ENCODE peak calls at places on chromosomes 6 and 20, in seven cellular contexts. V is PC-9, Q is fibroblast of lung, R is fibroblast of the aortic adventitia, D is heart left ventricle, S is tibial artery, I is fibroblast of mammary gland. X is an unnamed sample.

GRCh38 chr6:25660512-25660911 is 8.5 kb downstream of the SCGN start:
- DNase-seq in R (no peak), Q (peak), D (no peak), V (peak), S (no peak), I (peak), X (no peak)

GRCh38 chr20:35302421-35303335 is 10.5 kb upstream of the FAM83C start:
- DNase-seq in R (no peak), Q (peak), D (no peak), I (peak), S (no peak), V (no peak), X (no peak)

GRCh38 chr6:222468-222867 is 69.8 kb upstream of the DUSP22 start:
- DNase-seq in S (no peak), R (no peak), I (no peak), D (no peak), V (no peak), Q (no peak), X (no peak)

GRCh38 chr6:135503703-135504475 is 6.3 kb upstream of the AHI1 start:
- DNase-seq in Q (no peak), V (no peak), S (no peak), D (no peak), I (no peak), R (no peak), X (no peak)

GRCh38 chr20:59752101-59752586 is 147.8 kb downstream of the PHACTR3 start:
- DNase-seq in D (peak), I (no peak), R (no peak), S (no peak), Q (no peak), V (no peak), X (no peak)

GRCh38 chr6:5259428-5259827 is 1.3 kb downstream of the LYRM4 start:
- DNase-seq in S (no peak), R (no peak), D (no peak), Q (no peak), V (no peak), I (no peak), X (no peak)

GRCh38 chr6:169391473-169392071 is 137.9 kb upstream of the THBS2 start:
- DNase-seq in V (no peak), D (no peak), R (no peak), Q (peak), I (peak), S (no peak), X (no peak)

GRCh38 chr6:87393026-87393622 is 14.6 kb upstream of the CFAP206 start:
- DNase-seq in V (peak), Q (peak), R (peak), I (peak), D (no peak), S (no peak), X (no peak)

GRCh38 chr20:11229772-11230171 is 556.0 kb upstream of the JAG1 start:
- DNase-seq in I (peak), D (peak), V (peak), R (peak), Q (peak), S (peak), X (peak)

GRCh38 chr20:25369529-25369928 is 21.1 kb downstream of the ABHD12 start:
- DNase-seq in I (peak), Q (no peak), R (no peak), V (no peak), D (no peak), S (no peak), X (no peak)

GRCh38 chr20:63150911-63151531 is 64.9 kb downstream of the YTHDF1 start:
- DNase-seq in R (no peak), D (no peak), S (no peak), V (no peak), I (no peak), Q (no peak), X (no peak)

GRCh38 chr6:42045538-42046460 is 4.5 kb upstream of the TAF8 start:
- DNase-seq in Q (peak), R (peak), I (peak), S (peak), D (peak), V (peak), X (no peak)

GRCh38 chr6:34391711-34392496 is 565 bp downstream of the NUDT3 start:
- DNase-seq in I (peak), R (peak), D (peak), Q (peak), V (peak), S (peak), X (no peak)

GRCh38 chr20:47907031-47907670 is 121.9 kb upstream of the SULF2 start:
- DNase-seq in R (no peak), I (no peak), V (no peak), Q (no peak), D (no peak), S (no peak), X (no peak)

GRCh38 chr6:38262041-38262440 is 377.7 kb downstream of the BTBD9 start:
- DNase-seq in D (no peak), S (no peak), V (peak), R (peak), Q (peak), I (peak), X (peak)

GRCh38 chr6:147806697-147807096 is 298.2 kb downstream of the SAMD5 start:
- DNase-seq in I (peak), S (no peak), D (no peak), V (no peak), Q (no peak), R (no peak), X (no peak)

GRCh38 chr20:7728373-7728772 is 211.9 kb downstream of the HAO1 start:
- DNase-seq in I (peak), S (no peak), R (peak), V (no peak), D (no peak), Q (no peak), X (no peak)

GRCh38 chr6:10368841-10369240 is 46.0 kb downstream of the TFAP2A start:
- DNase-seq in V (no peak), R (no peak), Q (no peak), S (no peak), I (no peak), D (no peak), X (no peak)

GRCh38 chr20:44092551-44093248 is 94.3 kb downstream of the JPH2 start:
- DNase-seq in D (no peak), I (peak), V (peak), R (peak), S (no peak), Q (peak), X (no peak)

GRCh38 chr20:35279040-35279439 is 1.1 kb upstream of the MMP24OS start:
- DNase-seq in Q (no peak), I (no peak), V (peak), S (no peak), D (no peak), R (no peak), X (no peak)

GRCh38 chr20:50153500-50154377 is at the start of gene PEDS1:
- DNase-seq in R (peak), V (peak), S (peak), I (peak), Q (peak), D (peak), X (no peak)

GRCh38 chr6:106450645-106451044 is 90.1 kb downstream of the CRYBG1 start:
- DNase-seq in R (no peak), I (peak), S (no peak), Q (peak), V (no peak), D (no peak), X (no peak)

GRCh38 chr20:13510837-13511488 is 127.8 kb downstream of the TASP1 start:
- DNase-seq in I (peak), V (no peak), S (peak), R (peak), Q (no peak), D (no peak), X (no peak)

GRCh38 chr20:52410182-52410647 is 218.6 kb upstream of the ZFP64 start:
- DNase-seq in D (no peak), Q (peak), V (no peak), S (no peak), I (peak), R (peak), X (no peak)

GRCh38 chr6:150058231-150058792 is 10.6 kb downstream of the ULBP3 start:
- DNase-seq in R (no peak), D (no peak), S (no peak), I (no peak), Q (no peak), V (no peak), X (no peak)

GRCh38 chr6:31592396-31592771 is 422 bp downstream of the NCR3 start:
- DNase-seq in S (no peak), D (no peak), R (no peak), Q (no peak), I (no peak), V (no peak), X (no peak)

GRCh38 chr6:63573899-63574553 is 1.7 kb downstream of the LOC128125822 start:
- DNase-seq in S (no peak), I (peak), Q (peak), D (no peak), R (peak), V (peak), X (no peak)

GRCh38 chr20:60559462-60559861 is 601.2 kb downstream of the CDH26 start:
- DNase-seq in V (no peak), S (no peak), R (no peak), D (no peak), Q (no peak), I (no peak), X (no peak)

GRCh38 chr6:39417440-39417839 is 94.9 kb upstream of the KCNK16 start:
- DNase-seq in R (no peak), S (no peak), Q (no peak), D (no peak), V (no peak), I (no peak), X (no peak)

GRCh38 chr6:15132854-15133670 is 112.8 kb upstream of the JARID2 start:
- DNase-seq in V (peak), R (peak), S (no peak), D (no peak), Q (peak), I (peak), X (peak)

GRCh38 chr6:108027594-108027993 is 46.9 kb downstream of the OSTM1 start:
- DNase-seq in V (peak), R (peak), D (no peak), S (no peak), I (peak), Q (peak), X (no peak)

GRCh38 chr6:106540907-106541306 is 88.4 kb downstream of the RTN4IP1 start:
- DNase-seq in Q (peak), I (peak), S (no peak), D (no peak), R (peak), V (no peak), X (no peak)

GRCh38 chr6:170030284-170031095 is 260.4 kb downstream of the DLL1 start:
- DNase-seq in R (no peak), S (peak), I (no peak), V (no peak), D (no peak), Q (no peak), X (no peak)

GRCh38 chr20:56393133-56393472 is 658 bp downstream of the CSTF1 start:
- DNase-seq in Q (no peak), D (no peak), I (no peak), R (peak), S (no peak), V (no peak), X (no peak)

GRCh38 chr6:39003072-39003471 is 45.5 kb upstream of the GLP1R start:
- DNase-seq in I (no peak), Q (no peak), S (no peak), D (no peak), V (no peak), R (no peak), X (no peak)

GRCh38 chr20:25987073-25987927 is 290.6 kb upstream of the ZNF337 start:
- DNase-seq in Q (peak), D (peak), V (peak), R (peak), S (no peak), I (peak), X (no peak)

GRCh38 chr6:17015551-17016381 is 86.1 kb upstream of the STMND1 start:
- DNase-seq in D (peak), R (no peak), S (peak), I (no peak), Q (no peak), V (no peak), X (no peak)

GRCh38 chr6:53710788-53711187 is 45.2 kb upstream of the KLHL31 start:
- DNase-seq in V (no peak), D (no peak), I (no peak), R (no peak), Q (no peak), S (no peak), X (no peak)

GRCh38 chr20:38724603-38725457 is 544 bp downstream of the SLC32A1 start:
- DNase-seq in Q (no peak), S (no peak), I (no peak), R (no peak), D (no peak), V (no peak), X (no peak)

GRCh38 chr6:47352169-47352568 is 42.5 kb upstream of the TNFRSF21 start:
- DNase-seq in S (no peak), D (no peak), I (no peak), R (no peak), V (no peak), Q (no peak), X (no peak)
- TF ChIP-seq CTCF in S (no peak), D (no peak), I (peak), R (peak), V (no peak), Q (peak), X (no peak)

DNA sequence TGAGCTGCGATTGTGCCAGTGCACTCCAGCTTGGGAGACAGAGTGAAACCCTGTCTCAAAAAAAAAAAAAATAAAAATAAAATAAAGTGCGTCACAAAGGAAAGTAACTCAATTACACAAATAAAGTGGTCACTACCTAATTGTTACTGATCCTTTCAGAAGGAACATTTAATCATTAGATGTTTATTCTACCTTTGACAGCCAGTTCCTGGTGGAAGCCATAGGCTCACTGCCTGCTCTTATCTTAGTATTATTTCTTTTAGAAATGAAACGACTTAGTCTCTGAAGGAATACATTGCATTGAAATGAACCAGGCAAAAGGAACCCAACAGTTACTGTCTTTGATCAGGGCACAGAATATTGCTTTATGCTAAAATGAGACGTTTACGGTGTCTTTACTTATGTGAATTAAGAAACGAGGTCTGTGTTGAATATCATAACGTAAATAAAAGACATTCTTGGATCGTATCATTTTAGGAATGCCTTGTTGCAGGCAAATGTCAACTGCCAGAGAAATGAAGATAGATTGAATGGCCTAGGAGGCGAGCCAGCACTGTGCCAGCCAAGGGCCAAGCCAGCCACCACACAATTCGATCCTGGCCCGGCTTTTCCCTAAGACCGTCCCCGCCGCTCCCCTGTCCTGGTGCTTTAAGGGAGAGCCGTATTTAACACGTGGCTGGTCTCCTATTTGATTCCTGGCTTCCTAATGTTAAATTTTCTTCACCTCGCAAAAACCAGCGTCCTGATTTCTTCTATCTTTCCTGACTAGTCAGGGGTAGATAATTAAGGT is 136.7 kb upstream of the GMDS start:
- DNase-seq in D (peak), V (no peak), I (no peak), R (no peak), S (no peak), Q (no peak), X (no peak)
- H3K4me3 ChIP-seq in D (no peak), V (no peak), I (no peak), R (no peak), S (peak), Q (no peak), X (no peak)

GRCh38 chr6:158312165-158312564 is at the start of gene TULP4:
- DNase-seq in R (no peak), D (no peak), S (no peak), Q (no peak), I (no peak), V (no peak), X (no peak)

GRCh38 chr6:158312672-158313397 is 570 bp downstream of the TULP4 start:
- DNase-seq in D (no peak), S (no peak), I (no peak), Q (no peak), V (no peak), R (no peak), X (no peak)

GRCh38 chr6:158314737-158315136 is 2.5 kb downstream of the TULP4 start:
- DNase-seq in I (no peak), V (no peak), S (no peak), R (no peak), Q (peak), D (no peak), X (no peak)

GRCh38 chr6:158313989-158314388 is 1.7 kb downstream of the TULP4 start:
- DNase-seq in V (no peak), I (no peak), S (peak), Q (no peak), D (no peak), R (no peak), X (no peak)

GRCh38 chr6:158316022-158316421 is 3.8 kb downstream of the TULP4 start:
- DNase-seq in I (peak), D (no peak), Q (no peak), R (peak), S (no peak), V (no peak), X (no peak)
- TF ChIP-seq CTCF in I (no peak), D (no peak), Q (no peak), R (no peak), S (no peak), V (no peak), X (no peak)

GRCh38 chr6:166775923-166776220 is 148.8 kb upstream of the RPS6KA2 start:
- DNase-seq in R (no peak), D (no peak), S (no peak), V (no peak), I (no peak), Q (no peak), X (no peak)

GRCh38 chr6:166776571-166776970 is 149.5 kb upstream of the RPS6KA2 start:
- DNase-seq in V (no peak), S (no peak), R (no peak), I (no peak), Q (no peak), D (no peak), X (no peak)

GRCh38 chr6:166778046-166778445 is 151.0 kb upstream of the RPS6KA2 start:
- DNase-seq in V (no peak), R (no peak), S (no peak), D (no peak), I (no peak), Q (no peak), X (no peak)

GRCh38 chr6:166778776-166779175 is 151.7 kb upstream of the RPS6KA2 start:
- DNase-seq in D (no peak), I (no peak), R (no peak), S (no peak), V (no peak), Q (no peak), X (no peak)

DNA sequence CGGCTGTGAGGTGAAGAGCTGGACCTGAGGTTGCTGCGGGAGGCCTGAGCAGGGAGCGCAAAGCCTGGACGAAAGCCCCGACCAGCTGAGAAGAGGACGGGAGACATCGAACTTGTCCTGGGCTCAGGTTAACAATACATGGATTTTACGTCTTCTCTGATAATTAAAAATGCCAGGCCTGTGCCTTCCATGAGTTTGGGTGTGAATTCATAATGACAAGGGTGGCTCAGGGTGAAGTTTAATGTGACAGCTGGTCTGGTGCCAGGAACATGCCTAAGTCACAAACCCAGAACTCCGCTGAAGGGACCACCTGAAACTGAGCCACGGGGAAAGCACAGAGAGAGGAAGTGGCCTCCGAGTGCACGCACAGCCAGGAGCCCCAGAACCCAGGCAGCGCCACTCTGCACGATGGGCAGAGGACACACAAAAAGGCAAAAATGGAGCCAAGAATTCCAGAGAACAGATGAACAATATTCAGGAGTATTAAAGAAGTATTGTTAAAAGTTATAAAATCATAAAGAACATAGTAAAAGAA is 150.1 kb upstream of the RPS6KA2 start:
- DNase-seq in S (no peak), V (no peak), I (no peak), Q (no peak), D (no peak), R (no peak), X (no peak)
- H3K4me3 ChIP-seq in S (no peak), V (no peak), I (no peak), Q (no peak), D (no peak), R (no peak), X (no peak)